ENCODE peak calls at places on chromosomes 11 and 22, in six cellular contexts. K is Kasumi-1; T is AG10803; C is HTR-8/SVneo; H is stimulated activated naive CD8-positive, alpha-beta T cell treated with anti-CD3 and anti-CD28 coated beads, Interleukin-15, Interleukin-2, amounts not matched to agents 100 U/mL and 50 U/mL, for 24 hours; N is DMS153. I is an unnamed sample.

GRCh38 chr11:58616594-58616993 is 5.9 kb upstream of the CNTF start:
- DNase-seq in C (no peak), H (no peak), T (peak; percentile 93), K (no peak), N (no peak), I (no peak)

GRCh38 chr11:79396001-79396400 is 44.8 kb downstream of the TENM4 start:
- DNase-seq in T (peak; percentile 57), N (no peak), C (no peak), K (no peak), H (no peak), I (no peak)

GRCh38 chr11:35944503-35945136 is 758 bp downstream of the LDLRAD3 start:
- DNase-seq in T (peak; percentile 25), H (no peak), K (no peak), N (no peak), C (peak; percentile 26), I (no peak)

GRCh38 chr11:128530119-128531091 is 57.0 kb downstream of the ETS1 start:
- DNase-seq in C (no peak), T (peak; percentile 97), K (no peak), N (no peak), H (no peak), I (no peak)

GRCh38 chr11:2794947-2795346 is 90.6 kb downstream of the CDKN1C start:
- DNase-seq in C (no peak), N (no peak), H (no peak), K (no peak), T (no peak), I (no peak)

GRCh38 chr11:35158371-35159081 is 19.6 kb downstream of the CD44 start:
- DNase-seq in N (peak; percentile 38), C (no peak), T (peak; percentile 80), K (no peak), H (no peak), I (no peak)

GRCh38 chr11:134497586-134497985 is 85.5 kb upstream of the B3GAT1 start:
- DNase-seq in K (no peak), T (no peak), H (no peak), N (peak; percentile 89), C (no peak), I (no peak)

GRCh38 chr11:35424157-35424945 is 5.0 kb upstream of the SLC1A2 start:
- DNase-seq in H (no peak), C (no peak), T (peak; percentile 90), N (no peak), K (no peak), I (no peak)

GRCh38 chr11:72224587-72225410 is at the start of gene INPPL1:
- DNase-seq in N (no peak), H (peak; percentile 59), T (no peak), C (no peak), K (no peak), I (no peak)

GRCh38 chr11:61056566-61056965 is 45.7 kb upstream of the CD5 start:
- DNase-seq in N (no peak), K (no peak), T (no peak), C (no peak), H (no peak), I (no peak)

GRCh38 chr11:19117760-19118097 is 761 bp downstream of the ZDHHC13 start:
- DNase-seq in K (no peak), N (no peak), C (no peak), T (peak; percentile 30), H (no peak), I (no peak)

GRCh38 chr22:33361581-33361980 is 303.4 kb upstream of the SYN3 start:
- DNase-seq in H (no peak), C (no peak), T (peak; percentile 3), N (no peak), K (no peak), I (no peak)

GRCh38 chr11:6062691-6063358 is 32.3 kb upstream of the OR56A1 start:
- DNase-seq in K (no peak), H (no peak), N (no peak), T (no peak), C (no peak), I (no peak)

GRCh38 chr11:128522943-128523518 is 64.3 kb downstream of the ETS1 start:
- DNase-seq in H (peak; percentile 69), C (no peak), T (no peak), N (no peak), K (no peak), I (no peak)

GRCh38 chr11:95829580-95830259 is 39.4 kb downstream of the CEP57 start:
- DNase-seq in N (no peak), C (no peak), K (no peak), H (no peak), T (peak; percentile 15), I (no peak)

GRCh38 chr11:107550304-107550703 is 15.2 kb downstream of the ALKBH8 start:
- DNase-seq in T (no peak), K (no peak), H (no peak), N (no peak), C (no peak), I (no peak)

GRCh38 chr11:64762916-64763803 is 3.4 kb upstream of the PYGM start:
- DNase-seq in N (no peak), T (peak; percentile 33), H (peak; percentile 31), C (no peak), K (no peak), I (peak; percentile 49)

GRCh38 chr11:57203359-57203758 is 21.6 kb downstream of the LRRC55 start:
- DNase-seq in K (no peak), T (peak; percentile 69), N (no peak), C (no peak), H (no peak), I (no peak)

GRCh38 chr22:43698403-43698802 is 113.7 kb downstream of the EFCAB6 start:
- DNase-seq in K (no peak), T (peak; percentile 2), N (no peak), C (no peak), H (no peak), I (no peak)

GRCh38 chr22:41762980-41763779 is 37.3 kb upstream of the CCDC134 start:
- DNase-seq in C (no peak), H (peak; percentile 57), T (no peak), K (peak; percentile 28), N (no peak), I (peak; percentile 12)

I was measured in naive thymus-derived CD8-positive, alpha-beta T cell.